ENCODE peak calls at places on chromosomes 6 and 20, in ten cellular contexts. U, F, A, B, R, C, E, J, G and L are unnamed samples.

GRCh38 chr20:61499859-61500258 is 247.8 kb downstream of the CDH4 start:
- DNase-seq in U (no peak), F (no peak), A (no peak), B (no peak), R (no peak), C (no peak), E (no peak), J (no peak), G (no peak), L (no peak)

GRCh38 chr20:10769700-10770099 is 95.9 kb upstream of the JAG1 start:
- DNase-seq in U (no peak), F (no peak), A (no peak), B (no peak), R (no peak), C (no peak), E (no peak), J (no peak), G (no peak), L (no peak)

GRCh38 chr6:10719386-10720228 is 3.3 kb upstream of the TMEM14C start:
- DNase-seq in U (no peak), F (no peak), A (no peak), B (no peak), R (no peak), C (peak; percentile 45), E (no peak), J (peak; percentile 15), G (peak; percentile 47), L (peak; percentile 57)

GRCh38 chr6:151154418-151154817 is 85.3 kb upstream of the AKAP12 start:
- DNase-seq in U (no peak), F (no peak), A (no peak), B (no peak), R (no peak), C (peak; percentile 25), E (no peak), J (peak; percentile 32), G (no peak), L (no peak)

GRCh38 chr20:43189614-43190331 is at the start of gene PTPRT:
- DNase-seq in U (no peak), F (no peak), A (no peak), B (no peak), R (no peak), C (no peak), E (no peak), J (no peak), G (no peak), L (no peak)

GRCh38 chr6:13796781-13797180 is 17.6 kb downstream of the MCUR1 start:
- DNase-seq in U (no peak), F (no peak), A (no peak), B (no peak), R (no peak), C (no peak), E (no peak), J (no peak), G (no peak), L (no peak)

GRCh38 chr6:15593798-15594197 is 69.0 kb downstream of the DTNBP1 start:
- DNase-seq in U (no peak), F (no peak), A (no peak), B (no peak), R (no peak), C (peak; percentile 24), E (peak; percentile 29), J (no peak), G (no peak), L (no peak)

GRCh38 chr6:56860466-56860865 is 94.4 kb upstream of the BEND6 start:
- DNase-seq in U (no peak), F (no peak), A (no peak), B (no peak), R (no peak), C (peak; percentile 65), E (no peak), J (no peak), G (no peak), L (no peak)

GRCh38 chr6:109458774-109459531 is 3.4 kb upstream of the MICAL1 start:
- DNase-seq in U (peak; percentile 59), F (no peak), A (no peak), B (no peak), R (no peak), C (no peak), E (no peak), J (no peak), G (peak; percentile 70), L (peak; percentile 75)

GRCh38 chr6:158536891-158537798 is 22.7 kb upstream of the TMEM181 start:
- DNase-seq in U (peak; percentile 49), F (no peak), A (no peak), B (no peak), R (peak; percentile 79), C (peak; percentile 29), E (no peak), J (peak; percentile 79), G (peak; percentile 30), L (no peak)

GRCh38 chr20:3580412-3580811 is 82.8 kb downstream of the GFRA4 start:
- DNase-seq in U (no peak), F (no peak), A (no peak), B (no peak), R (peak; percentile 29), C (no peak), E (no peak), J (no peak), G (no peak), L (no peak)

GRCh38 chr6:1139155-1139890 is 172.6 kb upstream of the FOXQ1 start:
- DNase-seq in U (no peak), F (no peak), A (no peak), B (no peak), R (no peak), C (no peak), E (no peak), J (no peak), G (no peak), L (no peak)

GRCh38 chr6:9789201-9789600 is 625.7 kb downstream of the TFAP2A start:
- DNase-seq in U (no peak), F (no peak), A (no peak), B (peak; percentile 38), R (peak; percentile 39), C (no peak), E (no peak), J (no peak), G (no peak), L (no peak)

GRCh38 chr20:24149881-24150307 is 161.3 kb upstream of the GGTLC1 start:
- DNase-seq in U (no peak), F (no peak), A (no peak), B (no peak), R (peak; percentile 80), C (no peak), E (no peak), J (peak; percentile 53), G (no peak), L (no peak)

GRCh38 chr6:141443032-141443431 is 689.7 kb upstream of the GJE1 start:
- DNase-seq in U (no peak), F (no peak), A (no peak), B (no peak), R (no peak), C (no peak), E (no peak), J (no peak), G (no peak), L (no peak)

GRCh38 chr6:20583447-20583806 is 49.2 kb downstream of the CDKAL1 start:
- DNase-seq in U (no peak), F (no peak), A (no peak), B (no peak), R (no peak), C (no peak), E (no peak), J (no peak), G (no peak), L (no peak)

GRCh38 chr6:35343835-35344550 is 1.6 kb downstream of the PPARD start:
- DNase-seq in U (no peak), F (no peak), A (no peak), B (no peak), R (no peak), C (no peak), E (no peak), J (peak; percentile 30), G (no peak), L (no peak)

GRCh38 chr6:106037060-106037459 is 49.1 kb upstream of the PRDM1 start:
- DNase-seq in U (no peak), F (no peak), A (no peak), B (peak; percentile 29), R (no peak), C (peak; percentile 85), E (no peak), J (no peak), G (no peak), L (no peak)